ENCODE peak calls at places on chromosomes 16 and 17, in eight cellular contexts. V is NCI-H1092; U is 8988T; Q is GM04504; W is M059J; T is stimulated activated CD4-positive, alpha-beta T cell treated with anti-CD3 and anti-CD28 coated beads, Interleukin-2, amount 100 ng/mL, for 48 hours; H is HTR-8/SVneo; R is hypothalamus. E is an unnamed sample.

GRCh38 chr16:64478258-64478906 is 643.5 kb downstream of the CDH11 start:
- DNase-seq in V (no peak), U (no peak), Q (peak), W (peak), T (no peak), H (no peak), R (no peak), E (no peak)

GRCh38 chr17:14196337-14196997 is 40.2 kb downstream of the CDRT15 start:
- DNase-seq in V (no peak), U (no peak), Q (no peak), W (no peak), T (no peak), H (no peak), R (no peak), E (no peak)

GRCh38 chr17:66814026-66814425 is 20.9 kb upstream of the CACNG5 start:
- DNase-seq in V (no peak), U (no peak), Q (no peak), W (no peak), T (no peak), H (no peak), R (no peak), E (no peak)

GRCh38 chr16:3690991-3691720 is 26.2 kb downstream of the TRAP1 start:
- DNase-seq in V (no peak), U (no peak), Q (peak), W (peak), T (no peak), H (no peak), R (no peak), E (no peak)

GRCh38 chr17:3879591-3880417 is 13.0 kb downstream of the CAMKK1 start:
- DNase-seq in V (no peak), U (no peak), Q (no peak), W (no peak), T (no peak), H (no peak), R (no peak), E (no peak)

GRCh38 chr17:57970706-57971105 is 15.5 kb upstream of the CUEDC1 start:
- DNase-seq in V (no peak), U (no peak), Q (peak), W (no peak), T (no peak), H (no peak), R (no peak), E (no peak)

GRCh38 chr17:81115749-81116464 is 49.4 kb upstream of the PVALEF start:
- DNase-seq in V (no peak), U (no peak), Q (no peak), W (no peak), T (no peak), H (no peak), R (peak), E (no peak)

GRCh38 chr16:21666772-21667171 is 3.0 kb downstream of the OTOA start:
- DNase-seq in V (no peak), U (no peak), Q (no peak), W (no peak), T (no peak), H (no peak), R (no peak), E (no peak)

GRCh38 chr16:85774136-85774535 is 23.2 kb upstream of the C16orf74 start:
- DNase-seq in V (no peak), U (no peak), Q (no peak), W (no peak), T (no peak), H (no peak), R (no peak), E (no peak)

GRCh38 chr17:81871387-81872120 is 417 bp upstream of the ARHGDIA start:
- DNase-seq in V (peak), U (peak), Q (peak), W (peak), T (peak), H (peak), R (peak), E (peak)

GRCh38 chr17:34243732-34244299 is 11.3 kb upstream of the CCL2 start:
- DNase-seq in V (no peak), U (no peak), Q (no peak), W (no peak), T (no peak), H (no peak), R (no peak), E (no peak)

GRCh38 chr17:74749262-74750038 is 1.0 kb downstream of the NHERF1 start:
- DNase-seq in V (no peak), U (no peak), Q (no peak), W (peak), T (no peak), H (peak), R (no peak), E (no peak)

GRCh38 chr17:8503368-8503767 is 67.7 kb downstream of the NDEL1 start:
- DNase-seq in V (no peak), U (no peak), Q (no peak), W (no peak), T (no peak), H (no peak), R (no peak), E (no peak)

GRCh38 chr16:56944954-56945839 is 13.3 kb downstream of the HERPUD1 start:
- DNase-seq in V (no peak), U (no peak), Q (no peak), W (peak), T (no peak), H (no peak), R (no peak), E (peak)

GRCh38 chr16:16120382-16121184 is 102.7 kb downstream of the ABCC6 start:
- DNase-seq in V (peak), U (no peak), Q (no peak), W (no peak), T (no peak), H (no peak), R (peak), E (no peak)